ENCODE peak calls at places on chromosomes 16 and 17, in four cellular contexts. H is endodermal cell, L is mesenchymal stem cell, N is mammary epithelial cell. F is an unnamed sample. For H3K27me3, the result is how much of the 10 kb centered on the place peaks cover.

GRCh38 chr16:67415872-67416793 is at the start of gene ZDHHC1:
- DNase-seq in H (peak), L (peak), N (peak), F (peak)

GRCh38 chr17:35765086-35765710 is 4.5 kb downstream of the C17orf50 start:
- DNase-seq in H (no peak), L (peak), N (no peak), F (no peak)

GRCh38 chr16:75311383-75311938 is 60.0 kb upstream of the BCAR1 start:
- DNase-seq in H (no peak), L (no peak), N (no peak), F (no peak)

GRCh38 chr17:7943291-7943690 is 11.3 kb downstream of the CNTROB start:
- DNase-seq in H (no peak), L (no peak), N (no peak), F (no peak)

GRCh38 chr17:45413498-45413923 is 19.2 kb downstream of the ARHGAP27 start:
- DNase-seq in H (peak), L (no peak), N (no peak), F (peak)

GRCh38 chr16:84141143-84141670 is 3.8 kb downstream of the HSDL1 start:
- DNase-seq in H (no peak), L (no peak), N (no peak), F (no peak)

GRCh38 chr17:77924757-77925336 is 33.7 kb upstream of the TNRC6C start:
- DNase-seq in H (peak), L (no peak), N (peak), F (no peak)

GRCh38 chr17:83189013-83189672 is 109.7 kb downstream of the METRNL start:
- DNase-seq in H (peak), L (no peak), N (no peak), F (no peak)

GRCh38 chr17:6393368-6393952 is 41.5 kb downstream of the AIPL1 start:
- DNase-seq in H (no peak), L (peak), N (no peak), F (no peak)
- H3K4me3 ChIP-seq in H (no peak), L (no peak), N (no peak), F (no peak)

DNA sequence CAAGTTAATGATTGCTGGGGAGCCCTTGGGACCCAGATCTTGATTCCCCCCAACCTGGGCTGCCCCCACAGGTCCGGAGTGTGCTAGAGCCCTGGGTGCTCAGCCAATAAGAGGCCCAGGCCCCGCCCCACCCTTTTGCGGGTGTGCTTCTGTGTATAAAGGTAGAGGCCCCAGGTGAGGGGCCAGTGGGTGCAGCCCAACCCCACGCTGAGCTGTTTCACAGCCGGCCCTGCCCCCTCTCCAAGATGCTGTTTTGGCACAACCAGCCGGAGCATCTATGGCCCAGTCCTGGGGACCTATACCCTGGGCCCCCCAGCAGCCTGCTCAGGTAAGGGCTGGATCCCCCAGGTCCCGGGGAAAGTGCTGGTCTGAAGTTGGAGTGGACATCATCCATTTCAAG is 11.8 kb upstream of the STAC2 start:
- DNase-seq in H (no peak), L (no peak), N (no peak), F (no peak)
- H3K27me3 ChIP-seq in H (under half), L (under half), N (under half), F (under half)

DNA sequence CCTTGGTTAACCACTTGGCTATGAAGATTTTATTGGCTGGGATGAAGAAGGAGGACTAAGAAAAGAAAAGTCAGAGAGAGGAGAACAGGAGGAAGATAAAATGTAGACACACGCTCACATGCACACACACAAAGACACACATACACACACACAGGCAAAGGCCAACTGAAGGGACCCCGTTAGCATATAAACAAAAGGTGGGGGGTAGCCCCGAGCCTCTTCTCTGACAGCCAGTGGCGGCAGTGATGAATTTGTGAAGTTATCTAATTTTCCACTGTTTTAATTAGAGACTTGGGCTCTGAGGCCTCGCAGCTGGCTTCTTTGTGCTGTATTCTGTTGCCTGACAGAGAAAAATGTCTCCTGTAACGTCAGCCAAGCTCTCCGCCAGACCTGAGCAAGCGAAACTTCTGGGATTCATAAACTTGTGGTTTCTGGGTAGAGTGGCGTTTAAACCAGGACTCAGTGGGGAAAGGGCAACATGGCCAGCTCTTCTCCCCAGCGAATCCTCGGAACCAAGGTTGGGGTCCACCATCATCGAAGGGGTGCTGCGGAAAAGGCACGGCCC is 113.9 kb upstream of the FOXF1 start:
- DNase-seq in H (no peak), L (peak), N (peak), F (no peak)
- H3K9ac ChIP-seq in H (no peak), L (peak), N (no peak), F (no peak)

DNA sequence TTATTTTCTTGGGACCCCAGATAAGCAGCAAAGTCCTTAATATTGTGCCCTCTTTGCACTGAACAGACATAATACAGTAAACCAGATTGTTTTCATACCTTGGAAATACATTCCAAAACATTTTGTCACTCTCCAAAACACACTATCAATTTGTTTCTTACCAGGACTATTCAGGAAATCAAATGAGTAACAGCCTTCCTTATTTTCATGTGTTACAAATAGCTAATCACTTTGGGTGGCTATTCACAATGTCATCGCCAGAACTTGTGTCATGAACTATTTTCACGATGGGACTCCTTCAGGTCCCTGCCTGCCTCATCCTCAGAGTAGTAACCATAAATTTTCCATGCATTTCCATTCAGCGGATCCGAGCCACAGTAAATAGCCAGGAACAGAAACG is 104.5 kb downstream of the MAP2K6 start:
- DNase-seq in H (no peak), L (no peak), N (no peak), F (no peak)
- H3K4me3 ChIP-seq in H (no peak), L (no peak), N (no peak), F (no peak)

GRCh38 chr16:88398170-88398873 is 15.6 kb downstream of the ZNF469 start:
- DNase-seq in H (no peak), L (no peak), N (no peak), F (no peak)
- H3K27me3 ChIP-seq in H (under half), L (under half), N (under half), F (under half)